ENCODE peak calls at places on chromosome 3, in seven cellular contexts. One of them, this sample, is unnamed. For H3K27me3, the result is how much of the 10 kb centered on the place peaks cover.

GRCh38 chr3:153305189-153305588 is 143.2 kb downstream of the RAP2B start:
- DNase-seq in esophagus squamous epithelium: no peak
- DNase-seq in heart left ventricle: no peak
- DNase-seq in sigmoid colon: no peak
- DNase-seq in adrenal gland: no peak
- DNase-seq in testis: no peak
- DNase-seq in BE2C: no peak
- DNase-seq in this sample: no peak

GRCh38 chr3:14616606-14617507 is 34.7 kb upstream of the CCDC174 start:
- DNase-seq in esophagus squamous epithelium: no peak
- DNase-seq in heart left ventricle: no peak
- DNase-seq in sigmoid colon: no peak
- DNase-seq in adrenal gland: no peak
- DNase-seq in testis: no peak
- DNase-seq in BE2C: no peak
- DNase-seq in this sample: no peak

GRCh38 chr3:45309876-45310275 is 78.5 kb upstream of the LARS2 start:
- DNase-seq in esophagus squamous epithelium: no peak
- DNase-seq in heart left ventricle: no peak
- DNase-seq in sigmoid colon: no peak
- DNase-seq in adrenal gland: no peak
- DNase-seq in testis: no peak
- DNase-seq in BE2C: no peak
- DNase-seq in this sample: no peak

GRCh38 chr3:188254489-188255070 is 100.6 kb downstream of the LPP start:
- DNase-seq in esophagus squamous epithelium: no peak
- DNase-seq in heart left ventricle: no peak
- DNase-seq in sigmoid colon: no peak
- DNase-seq in adrenal gland: no peak
- DNase-seq in testis: no peak
- DNase-seq in BE2C: no peak
- DNase-seq in this sample: no peak

GRCh38 chr3:194691481-194692281 is 6.0 kb downstream of the FAM43A start:
- DNase-seq in esophagus squamous epithelium: no peak
- DNase-seq in heart left ventricle: no peak
- DNase-seq in sigmoid colon: no peak
- DNase-seq in adrenal gland: no peak
- DNase-seq in testis: no peak
- DNase-seq in BE2C: peak
- DNase-seq in this sample: no peak

GRCh38 chr3:123011484-123011883 is 16.1 kb downstream of the SEMA5B start:
- DNase-seq in esophagus squamous epithelium: no peak
- DNase-seq in heart left ventricle: no peak
- DNase-seq in sigmoid colon: no peak
- DNase-seq in adrenal gland: no peak
- DNase-seq in testis: no peak
- DNase-seq in BE2C: no peak
- DNase-seq in this sample: no peak

GRCh38 chr3:124617177-124617576 is 113.1 kb upstream of the UMPS start:
- DNase-seq in esophagus squamous epithelium: no peak
- DNase-seq in heart left ventricle: no peak
- DNase-seq in sigmoid colon: no peak
- DNase-seq in adrenal gland: no peak
- DNase-seq in testis: no peak
- DNase-seq in BE2C: no peak
- DNase-seq in this sample: no peak

GRCh38 chr3:8210752-8211405 is 290.7 kb upstream of the LMCD1 start:
- DNase-seq in esophagus squamous epithelium: no peak
- DNase-seq in heart left ventricle: no peak
- DNase-seq in sigmoid colon: no peak
- DNase-seq in adrenal gland: no peak
- DNase-seq in testis: no peak
- DNase-seq in BE2C: no peak
- DNase-seq in this sample: no peak

GRCh38 chr3:138051946-138052802 is 42.2 kb downstream of the CLDN18 start:
- DNase-seq in esophagus squamous epithelium: no peak
- DNase-seq in heart left ventricle: no peak
- DNase-seq in sigmoid colon: no peak
- DNase-seq in adrenal gland: peak
- DNase-seq in testis: peak
- DNase-seq in BE2C: peak
- DNase-seq in this sample: no peak

GRCh38 chr3:42014443-42014945 is 52.6 kb upstream of the ULK4 start:
- DNase-seq in esophagus squamous epithelium: no peak
- DNase-seq in heart left ventricle: no peak
- DNase-seq in sigmoid colon: no peak
- DNase-seq in adrenal gland: no peak
- DNase-seq in testis: peak
- DNase-seq in BE2C: no peak
- DNase-seq in this sample: no peak

GRCh38 chr3:177381070-177381469 is 183.8 kb upstream of the TBL1XR1 start:
- DNase-seq in esophagus squamous epithelium: no peak
- DNase-seq in heart left ventricle: no peak
- DNase-seq in sigmoid colon: no peak
- DNase-seq in adrenal gland: no peak
- DNase-seq in testis: no peak
- DNase-seq in BE2C: no peak
- DNase-seq in this sample: no peak

GRCh38 chr3:100150583-100150982 is 36.3 kb upstream of the FILIP1L start:
- DNase-seq in esophagus squamous epithelium: no peak
- DNase-seq in heart left ventricle: no peak
- DNase-seq in sigmoid colon: no peak
- DNase-seq in adrenal gland: no peak
- DNase-seq in testis: no peak
- DNase-seq in BE2C: no peak
- DNase-seq in this sample: no peak

GRCh38 chr3:146543461-146544012 is 870 bp downstream of the PLSCR1 start:
- DNase-seq in esophagus squamous epithelium: no peak
- DNase-seq in heart left ventricle: peak
- DNase-seq in sigmoid colon: no peak
- DNase-seq in adrenal gland: peak
- DNase-seq in testis: peak
- DNase-seq in BE2C: no peak
- DNase-seq in this sample: no peak

GRCh38 chr3:70824078-70824477 is 511.6 kb upstream of the MDFIC2 start:
- DNase-seq in esophagus squamous epithelium: no peak
- DNase-seq in heart left ventricle: no peak
- DNase-seq in sigmoid colon: no peak
- DNase-seq in adrenal gland: no peak
- DNase-seq in testis: no peak
- DNase-seq in BE2C: no peak
- DNase-seq in this sample: no peak

GRCh38 chr3:58861551-58861950 is 188.3 kb downstream of the CFAP20DC start:
- DNase-seq in esophagus squamous epithelium: no peak
- DNase-seq in heart left ventricle: no peak
- DNase-seq in sigmoid colon: no peak
- DNase-seq in adrenal gland: no peak
- DNase-seq in testis: no peak
- DNase-seq in BE2C: no peak
- DNase-seq in this sample: no peak

GRCh38 chr3:139472380-139473010 is 3.8 kb downstream of the RBP2 start:
- DNase-seq in esophagus squamous epithelium: no peak
- DNase-seq in heart left ventricle: no peak
- DNase-seq in sigmoid colon: no peak
- DNase-seq in adrenal gland: peak
- DNase-seq in testis: no peak
- DNase-seq in BE2C: no peak
- DNase-seq in this sample: no peak

GRCh38 chr3:16883057-16883725 is 1.6 kb upstream of the PLCL2 start:
- DNase-seq in esophagus squamous epithelium: no peak
- DNase-seq in heart left ventricle: peak
- DNase-seq in sigmoid colon: no peak
- DNase-seq in adrenal gland: no peak
- DNase-seq in testis: no peak
- DNase-seq in BE2C: no peak
- DNase-seq in this sample: no peak

GRCh38 chr3:105233056-105233455 is 133.7 kb upstream of the ALCAM start:
- DNase-seq in esophagus squamous epithelium: no peak
- DNase-seq in heart left ventricle: no peak
- DNase-seq in sigmoid colon: no peak
- DNase-seq in adrenal gland: no peak
- DNase-seq in testis: no peak
- DNase-seq in BE2C: no peak
- DNase-seq in this sample: no peak

GRCh38 chr3:189985938-189986337 is 134.8 kb downstream of the P3H2 start:
- DNase-seq in esophagus squamous epithelium: no peak
- DNase-seq in heart left ventricle: no peak
- DNase-seq in sigmoid colon: no peak
- DNase-seq in adrenal gland: no peak
- DNase-seq in testis: no peak
- DNase-seq in BE2C: no peak
- DNase-seq in this sample: no peak

GRCh38 chr3:108106449-108106848 is 15.6 kb upstream of the CD47 start:
- DNase-seq in esophagus squamous epithelium: no peak
- DNase-seq in heart left ventricle: no peak
- DNase-seq in sigmoid colon: no peak
- DNase-seq in adrenal gland: no peak
- DNase-seq in testis: no peak
- DNase-seq in BE2C: no peak
- DNase-seq in this sample: no peak

GRCh38 chr3:43363621-43364266 is 77.4 kb downstream of the SNRK start:
- DNase-seq in esophagus squamous epithelium: no peak
- DNase-seq in heart left ventricle: peak
- DNase-seq in sigmoid colon: peak
- DNase-seq in adrenal gland: peak
- DNase-seq in testis: peak
- DNase-seq in BE2C: no peak
- DNase-seq in this sample: no peak

GRCh38 chr3:133693821-133694220 is 32.1 kb upstream of the TOPBP1 start:
- DNase-seq in esophagus squamous epithelium: no peak
- DNase-seq in heart left ventricle: no peak
- DNase-seq in sigmoid colon: no peak
- DNase-seq in adrenal gland: no peak
- DNase-seq in testis: no peak
- DNase-seq in BE2C: no peak
- DNase-seq in this sample: no peak

GRCh38 chr3:114364806-114365205 is 71.0 kb downstream of the TIGIT start:
- DNase-seq in esophagus squamous epithelium: no peak
- DNase-seq in heart left ventricle: no peak
- DNase-seq in sigmoid colon: no peak
- DNase-seq in adrenal gland: no peak
- DNase-seq in testis: no peak
- DNase-seq in BE2C: no peak
- DNase-seq in this sample: no peak

GRCh38 chr3:160722331-160722730 is 33.7 kb upstream of the PPM1L start:
- DNase-seq in esophagus squamous epithelium: no peak
- DNase-seq in heart left ventricle: no peak
- DNase-seq in sigmoid colon: no peak
- DNase-seq in adrenal gland: no peak
- DNase-seq in testis: no peak
- DNase-seq in BE2C: no peak
- DNase-seq in this sample: no peak

GRCh38 chr3:160725326-160725725 is 30.7 kb upstream of the PPM1L start:
- DNase-seq in esophagus squamous epithelium: no peak
- DNase-seq in heart left ventricle: no peak
- DNase-seq in sigmoid colon: no peak
- DNase-seq in adrenal gland: no peak
- DNase-seq in testis: no peak
- DNase-seq in BE2C: no peak
- DNase-seq in this sample: no peak

GRCh38 chr3:160719710-160720109 is 36.3 kb upstream of the PPM1L start:
- DNase-seq in esophagus squamous epithelium: no peak
- DNase-seq in heart left ventricle: no peak
- DNase-seq in sigmoid colon: no peak
- DNase-seq in adrenal gland: no peak
- DNase-seq in testis: no peak
- DNase-seq in BE2C: no peak
- DNase-seq in this sample: no peak

GRCh38 chr3:160720123-160720746 is 35.8 kb upstream of the PPM1L start:
- DNase-seq in esophagus squamous epithelium: no peak
- DNase-seq in heart left ventricle: no peak
- DNase-seq in sigmoid colon: no peak
- DNase-seq in adrenal gland: no peak
- DNase-seq in testis: no peak
- DNase-seq in BE2C: no peak
- DNase-seq in this sample: no peak
- H3K27me3 ChIP-seq in esophagus squamous epithelium: under half
- H3K27me3 ChIP-seq in heart left ventricle: under half
- H3K27me3 ChIP-seq in sigmoid colon: under half
- H3K27me3 ChIP-seq in adrenal gland: under half
- H3K27me3 ChIP-seq in testis: under half
- H3K27me3 ChIP-seq in BE2C: under half
- H3K27me3 ChIP-seq in this sample: under half

GRCh38 chr3:184514151-184514490 is 47.5 kb upstream of the EPHB3 start:
- DNase-seq in esophagus squamous epithelium: no peak
- DNase-seq in heart left ventricle: no peak
- DNase-seq in sigmoid colon: no peak
- DNase-seq in adrenal gland: no peak
- DNase-seq in testis: no peak
- DNase-seq in BE2C: no peak
- DNase-seq in this sample: no peak
- H3K27me3 ChIP-seq in esophagus squamous epithelium: under half
- H3K27me3 ChIP-seq in heart left ventricle: half or more
- H3K27me3 ChIP-seq in sigmoid colon: under half
- H3K27me3 ChIP-seq in adrenal gland: under half
- H3K27me3 ChIP-seq in testis: under half
- H3K27me3 ChIP-seq in BE2C: half or more
- H3K27me3 ChIP-seq in this sample: under half

GRCh38 chr3:127426444-127427168 is 138.8 kb upstream of the PRR20G start:
- DNase-seq in esophagus squamous epithelium: no peak
- DNase-seq in heart left ventricle: no peak
- DNase-seq in sigmoid colon: peak
- DNase-seq in adrenal gland: peak
- DNase-seq in testis: peak
- DNase-seq in BE2C: peak
- DNase-seq in this sample: no peak
- H3K27me3 ChIP-seq in esophagus squamous epithelium: under half
- H3K27me3 ChIP-seq in heart left ventricle: half or more
- H3K27me3 ChIP-seq in sigmoid colon: under half
- H3K27me3 ChIP-seq in adrenal gland: under half
- H3K27me3 ChIP-seq in testis: under half
- H3K27me3 ChIP-seq in BE2C: under half
- H3K27me3 ChIP-seq in this sample: under half

DNA sequence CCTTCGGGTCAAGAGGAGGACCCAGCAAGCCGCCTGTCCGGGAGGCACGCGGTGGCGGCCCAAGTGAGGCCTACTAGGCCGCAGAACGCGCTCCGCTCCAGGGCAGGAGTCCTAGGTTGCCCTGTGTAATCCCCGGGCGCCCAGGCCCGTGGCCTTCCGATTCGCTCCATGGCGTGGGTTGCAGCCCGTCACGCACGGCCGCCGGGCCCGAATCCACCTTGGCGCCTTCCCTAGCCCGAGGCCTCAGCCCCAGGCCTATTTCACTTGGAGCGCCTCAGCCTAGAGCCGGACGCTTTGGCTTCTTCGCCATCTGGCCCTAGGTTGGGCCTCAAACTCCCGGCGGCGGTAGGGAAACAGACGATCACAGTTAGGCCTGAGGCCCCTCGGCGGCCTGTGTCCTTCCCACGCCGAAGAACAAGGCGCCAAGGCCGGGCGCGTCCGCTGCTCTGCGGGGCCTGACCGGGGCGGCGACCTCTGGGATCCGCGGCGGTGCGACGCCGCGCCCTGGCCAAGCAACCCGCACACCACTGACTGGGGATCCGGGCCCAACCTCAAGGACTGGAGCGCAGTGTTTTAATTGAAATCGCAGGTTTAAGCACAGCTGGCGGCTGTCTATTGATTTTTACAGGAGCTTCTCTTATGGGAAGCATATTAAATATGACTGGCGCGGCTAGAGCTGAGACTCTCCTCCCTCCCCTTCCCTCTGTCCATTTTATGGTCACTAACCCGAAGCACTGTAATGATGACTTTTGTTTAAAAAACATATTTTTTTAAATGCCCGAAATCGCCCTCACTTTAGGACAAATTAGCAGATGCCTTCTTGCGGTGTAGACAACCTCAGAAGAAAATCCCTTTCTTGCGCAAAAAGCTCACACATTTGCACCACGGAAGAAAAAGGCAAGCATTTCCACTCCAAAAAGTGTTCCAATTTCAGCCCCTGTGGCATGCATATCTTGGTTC is 3.8 kb upstream of the FEZF2 start:
- DNase-seq in esophagus squamous epithelium: no peak
- DNase-seq in heart left ventricle: no peak
- DNase-seq in sigmoid colon: no peak
- DNase-seq in adrenal gland: no peak
- DNase-seq in testis: no peak
- DNase-seq in BE2C: no peak
- DNase-seq in this sample: no peak
- H3K27me3 ChIP-seq in esophagus squamous epithelium: under half
- H3K27me3 ChIP-seq in heart left ventricle: half or more
- H3K27me3 ChIP-seq in sigmoid colon: under half
- H3K27me3 ChIP-seq in adrenal gland: half or more
- H3K27me3 ChIP-seq in testis: under half
- H3K27me3 ChIP-seq in BE2C: half or more
- H3K27me3 ChIP-seq in this sample: half or more